ENCODE peak calls at places on chromosomes 7 and 10, in seven cellular contexts. One of them, this sample, is unnamed.

GRCh38 chr7:114953724-114954123 is 31.8 kb downstream of the MDFIC start:
- DNase-seq in neural crest cell: no peak
- DNase-seq in cardiac muscle cell: no peak
- DNase-seq in left ventricle myocardium inferior: no peak
- DNase-seq in HFFc6: no peak
- DNase-seq in heart right ventricle: no peak
- DNase-seq in cardiac fibroblast: no peak
- DNase-seq in this sample: no peak

GRCh38 chr10:43945908-43946307 is 297.2 kb upstream of the ZNF32 start:
- DNase-seq in neural crest cell: no peak
- DNase-seq in cardiac muscle cell: no peak
- DNase-seq in left ventricle myocardium inferior: no peak
- DNase-seq in HFFc6: no peak
- DNase-seq in heart right ventricle: peak
- DNase-seq in cardiac fibroblast: no peak
- DNase-seq in this sample: no peak

GRCh38 chr7:74025146-74025545 is 2.8 kb upstream of the ELN start:
- DNase-seq in neural crest cell: no peak
- DNase-seq in cardiac muscle cell: no peak
- DNase-seq in left ventricle myocardium inferior: no peak
- DNase-seq in HFFc6: no peak
- DNase-seq in heart right ventricle: no peak
- DNase-seq in cardiac fibroblast: no peak
- DNase-seq in this sample: no peak

GRCh38 chr10:14757996-14758395 is 16.7 kb downstream of the FAM107B start:
- DNase-seq in neural crest cell: no peak
- DNase-seq in cardiac muscle cell: no peak
- DNase-seq in left ventricle myocardium inferior: no peak
- DNase-seq in HFFc6: no peak
- DNase-seq in heart right ventricle: no peak
- DNase-seq in cardiac fibroblast: no peak
- DNase-seq in this sample: no peak

GRCh38 chr10:78777466-78778256 is 291.1 kb upstream of the ZMIZ1 start:
- DNase-seq in neural crest cell: no peak
- DNase-seq in cardiac muscle cell: peak
- DNase-seq in left ventricle myocardium inferior: peak
- DNase-seq in HFFc6: peak
- DNase-seq in heart right ventricle: peak
- DNase-seq in cardiac fibroblast: peak
- DNase-seq in this sample: no peak

GRCh38 chr10:4512557-4513286 is 313.3 kb upstream of the AKR1E2 start:
- DNase-seq in neural crest cell: no peak
- DNase-seq in cardiac muscle cell: peak
- DNase-seq in left ventricle myocardium inferior: peak
- DNase-seq in HFFc6: peak
- DNase-seq in heart right ventricle: peak
- DNase-seq in cardiac fibroblast: peak
- DNase-seq in this sample: no peak

GRCh38 chr10:126397640-126398382 is 9.5 kb upstream of the ADAM12 start:
- DNase-seq in neural crest cell: no peak
- DNase-seq in cardiac muscle cell: peak
- DNase-seq in left ventricle myocardium inferior: no peak
- DNase-seq in HFFc6: peak
- DNase-seq in heart right ventricle: no peak
- DNase-seq in cardiac fibroblast: peak
- DNase-seq in this sample: no peak

GRCh38 chr7:80882213-80882801 is 36.5 kb downstream of the SEMA3C start:
- DNase-seq in neural crest cell: no peak
- DNase-seq in cardiac muscle cell: no peak
- DNase-seq in left ventricle myocardium inferior: no peak
- DNase-seq in HFFc6: no peak
- DNase-seq in heart right ventricle: no peak
- DNase-seq in cardiac fibroblast: no peak
- DNase-seq in this sample: no peak

GRCh38 chr10:86779267-86780017 is 23.0 kb downstream of the BMPR1A start:
- DNase-seq in neural crest cell: no peak
- DNase-seq in cardiac muscle cell: peak
- DNase-seq in left ventricle myocardium inferior: no peak
- DNase-seq in HFFc6: peak
- DNase-seq in heart right ventricle: no peak
- DNase-seq in cardiac fibroblast: peak
- DNase-seq in this sample: no peak

GRCh38 chr10:27256790-27257189 is 16.2 kb upstream of the ACBD5 start:
- DNase-seq in neural crest cell: no peak
- DNase-seq in cardiac muscle cell: no peak
- DNase-seq in left ventricle myocardium inferior: no peak
- DNase-seq in HFFc6: no peak
- DNase-seq in heart right ventricle: no peak
- DNase-seq in cardiac fibroblast: no peak
- DNase-seq in this sample: no peak

GRCh38 chr7:2753148-2753547 is 65.1 kb downstream of the AMZ1 start:
- DNase-seq in neural crest cell: no peak
- DNase-seq in cardiac muscle cell: no peak
- DNase-seq in left ventricle myocardium inferior: no peak
- DNase-seq in HFFc6: no peak
- DNase-seq in heart right ventricle: no peak
- DNase-seq in cardiac fibroblast: no peak
- DNase-seq in this sample: no peak

GRCh38 chr7:50348469-50349162 is 44.1 kb downstream of the IKZF1 start:
- DNase-seq in neural crest cell: no peak
- DNase-seq in cardiac muscle cell: no peak
- DNase-seq in left ventricle myocardium inferior: no peak
- DNase-seq in HFFc6: no peak
- DNase-seq in heart right ventricle: no peak
- DNase-seq in cardiac fibroblast: no peak
- DNase-seq in this sample: no peak

GRCh38 chr7:133703547-133703946 is 423.6 kb upstream of the LRGUK start:
- DNase-seq in neural crest cell: no peak
- DNase-seq in cardiac muscle cell: peak
- DNase-seq in left ventricle myocardium inferior: no peak
- DNase-seq in HFFc6: peak
- DNase-seq in heart right ventricle: peak
- DNase-seq in cardiac fibroblast: peak
- DNase-seq in this sample: no peak

GRCh38 chr10:97891497-97892167 is 42.0 kb downstream of the GOLGA7B start:
- DNase-seq in neural crest cell: no peak
- DNase-seq in cardiac muscle cell: no peak
- DNase-seq in left ventricle myocardium inferior: no peak
- DNase-seq in HFFc6: no peak
- DNase-seq in heart right ventricle: no peak
- DNase-seq in cardiac fibroblast: no peak
- DNase-seq in this sample: no peak

GRCh38 chr7:33809218-33809617 is 96.1 kb upstream of the BMPER start:
- DNase-seq in neural crest cell: no peak
- DNase-seq in cardiac muscle cell: peak
- DNase-seq in left ventricle myocardium inferior: no peak
- DNase-seq in HFFc6: no peak
- DNase-seq in heart right ventricle: no peak
- DNase-seq in cardiac fibroblast: peak
- DNase-seq in this sample: no peak

GRCh38 chr7:33806284-33807157 is 98.8 kb upstream of the BMPER start:
- DNase-seq in neural crest cell: no peak
- DNase-seq in cardiac muscle cell: peak
- DNase-seq in left ventricle myocardium inferior: peak
- DNase-seq in HFFc6: no peak
- DNase-seq in heart right ventricle: no peak
- DNase-seq in cardiac fibroblast: peak
- DNase-seq in this sample: no peak

GRCh38 chr7:33805630-33806233 is 99.6 kb upstream of the BMPER start:
- DNase-seq in neural crest cell: no peak
- DNase-seq in cardiac muscle cell: peak
- DNase-seq in left ventricle myocardium inferior: no peak
- DNase-seq in HFFc6: peak
- DNase-seq in heart right ventricle: peak
- DNase-seq in cardiac fibroblast: peak
- DNase-seq in this sample: no peak

GRCh38 chr7:33807158-33807530 is 98.2 kb upstream of the BMPER start:
- DNase-seq in neural crest cell: no peak
- DNase-seq in cardiac muscle cell: no peak
- DNase-seq in left ventricle myocardium inferior: no peak
- DNase-seq in HFFc6: no peak
- DNase-seq in heart right ventricle: no peak
- DNase-seq in cardiac fibroblast: no peak
- DNase-seq in this sample: no peak

GRCh38 chr7:33807779-33808482 is 97.4 kb upstream of the BMPER start:
- DNase-seq in neural crest cell: no peak
- DNase-seq in cardiac muscle cell: peak
- DNase-seq in left ventricle myocardium inferior: no peak
- DNase-seq in HFFc6: peak
- DNase-seq in heart right ventricle: no peak
- DNase-seq in cardiac fibroblast: peak
- DNase-seq in this sample: no peak
- TF ChIP-seq CTCF in neural crest cell: peak
- TF ChIP-seq CTCF in cardiac muscle cell: peak
- TF ChIP-seq CTCF in left ventricle myocardium inferior: peak
- TF ChIP-seq CTCF in HFFc6: peak
- TF ChIP-seq CTCF in heart right ventricle: no peak
- TF ChIP-seq CTCF in cardiac fibroblast: peak
- TF ChIP-seq CTCF in this sample: no peak

GRCh38 chr7:79504607-79505389 is 51.3 kb upstream of the MAGI2 start:
- DNase-seq in neural crest cell: no peak
- DNase-seq in cardiac muscle cell: peak
- DNase-seq in left ventricle myocardium inferior: no peak
- DNase-seq in HFFc6: peak
- DNase-seq in heart right ventricle: no peak
- DNase-seq in cardiac fibroblast: peak
- DNase-seq in this sample: no peak
- TF ChIP-seq CTCF in neural crest cell: no peak
- TF ChIP-seq CTCF in cardiac muscle cell: no peak
- TF ChIP-seq CTCF in left ventricle myocardium inferior: no peak
- TF ChIP-seq CTCF in HFFc6: no peak
- TF ChIP-seq CTCF in heart right ventricle: no peak
- TF ChIP-seq CTCF in cardiac fibroblast: no peak
- TF ChIP-seq CTCF in this sample: no peak

GRCh38 chr7:117385340-117386124 is 41.8 kb downstream of the ASZ1 start:
- DNase-seq in neural crest cell: no peak
- DNase-seq in cardiac muscle cell: peak
- DNase-seq in left ventricle myocardium inferior: no peak
- DNase-seq in HFFc6: no peak
- DNase-seq in heart right ventricle: no peak
- DNase-seq in cardiac fibroblast: peak
- DNase-seq in this sample: no peak
- TF ChIP-seq CTCF in neural crest cell: peak
- TF ChIP-seq CTCF in cardiac muscle cell: peak
- TF ChIP-seq CTCF in left ventricle myocardium inferior: peak
- TF ChIP-seq CTCF in HFFc6: peak
- TF ChIP-seq CTCF in heart right ventricle: peak
- TF ChIP-seq CTCF in cardiac fibroblast: peak
- TF ChIP-seq CTCF in this sample: no peak

GRCh38 chr7:123148813-123149212 is 51.0 kb downstream of the SLC13A1 start:
- DNase-seq in neural crest cell: no peak
- DNase-seq in cardiac muscle cell: no peak
- DNase-seq in left ventricle myocardium inferior: no peak
- DNase-seq in HFFc6: no peak
- DNase-seq in heart right ventricle: no peak
- DNase-seq in cardiac fibroblast: no peak
- DNase-seq in this sample: no peak
- TF ChIP-seq CTCF in neural crest cell: no peak
- TF ChIP-seq CTCF in cardiac muscle cell: no peak
- TF ChIP-seq CTCF in left ventricle myocardium inferior: peak
- TF ChIP-seq CTCF in HFFc6: no peak
- TF ChIP-seq CTCF in heart right ventricle: no peak
- TF ChIP-seq CTCF in cardiac fibroblast: no peak
- TF ChIP-seq CTCF in this sample: no peak

GRCh38 chr10:116737582-116738358 is 4.6 kb downstream of the HSPA12A start:
- DNase-seq in neural crest cell: no peak
- DNase-seq in cardiac muscle cell: no peak
- DNase-seq in left ventricle myocardium inferior: no peak
- DNase-seq in HFFc6: no peak
- DNase-seq in heart right ventricle: no peak
- DNase-seq in cardiac fibroblast: no peak
- DNase-seq in this sample: no peak
- TF ChIP-seq CTCF in neural crest cell: peak
- TF ChIP-seq CTCF in cardiac muscle cell: peak
- TF ChIP-seq CTCF in left ventricle myocardium inferior: peak
- TF ChIP-seq CTCF in HFFc6: peak
- TF ChIP-seq CTCF in heart right ventricle: no peak
- TF ChIP-seq CTCF in cardiac fibroblast: peak
- TF ChIP-seq CTCF in this sample: no peak

GRCh38 chr7:142483659-142484317 is 225.9 kb upstream of the PRSS58 start:
- DNase-seq in neural crest cell: no peak
- DNase-seq in cardiac muscle cell: no peak
- DNase-seq in left ventricle myocardium inferior: no peak
- DNase-seq in HFFc6: no peak
- DNase-seq in heart right ventricle: no peak
- DNase-seq in cardiac fibroblast: no peak
- DNase-seq in this sample: no peak
- TF ChIP-seq CTCF in neural crest cell: peak
- TF ChIP-seq CTCF in cardiac muscle cell: no peak
- TF ChIP-seq CTCF in left ventricle myocardium inferior: no peak
- TF ChIP-seq CTCF in HFFc6: peak
- TF ChIP-seq CTCF in heart right ventricle: no peak
- TF ChIP-seq CTCF in cardiac fibroblast: no peak
- TF ChIP-seq CTCF in this sample: no peak

DNA sequence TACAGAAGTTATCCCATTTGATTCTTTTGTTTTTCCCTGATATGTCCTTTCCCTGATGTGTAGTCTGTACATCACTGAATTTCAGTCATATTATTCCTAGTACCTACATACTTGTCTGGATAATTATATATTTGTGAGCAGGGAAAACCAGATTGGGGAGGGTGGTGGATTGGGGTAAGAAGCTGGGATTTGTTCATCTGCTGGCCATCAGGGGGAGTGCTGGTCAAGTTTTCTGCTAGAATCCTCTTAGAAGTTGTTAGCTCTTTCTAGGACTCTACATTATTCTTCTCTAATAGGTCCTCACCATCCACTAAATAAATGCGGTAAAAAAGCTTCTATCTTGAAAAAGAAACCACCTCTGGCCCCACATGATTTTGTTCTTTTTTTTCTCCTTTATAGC is 232.7 kb upstream of the TAC1 start:
- DNase-seq in neural crest cell: peak
- DNase-seq in cardiac muscle cell: peak
- DNase-seq in left ventricle myocardium inferior: no peak
- DNase-seq in HFFc6: peak
- DNase-seq in heart right ventricle: no peak
- DNase-seq in cardiac fibroblast: peak
- DNase-seq in this sample: no peak
- TF ChIP-seq CTCF in neural crest cell: peak
- TF ChIP-seq CTCF in cardiac muscle cell: peak
- TF ChIP-seq CTCF in left ventricle myocardium inferior: peak
- TF ChIP-seq CTCF in HFFc6: peak
- TF ChIP-seq CTCF in heart right ventricle: peak
- TF ChIP-seq CTCF in cardiac fibroblast: peak
- TF ChIP-seq CTCF in this sample: no peak

GRCh38 chr7:29946428-29947186 is 43.0 kb downstream of the SCRN1 start:
- DNase-seq in neural crest cell: no peak
- DNase-seq in cardiac muscle cell: peak
- DNase-seq in left ventricle myocardium inferior: peak
- DNase-seq in HFFc6: peak
- DNase-seq in heart right ventricle: peak
- DNase-seq in cardiac fibroblast: peak
- DNase-seq in this sample: no peak
- TF ChIP-seq CTCF in neural crest cell: peak
- TF ChIP-seq CTCF in cardiac muscle cell: peak
- TF ChIP-seq CTCF in left ventricle myocardium inferior: peak
- TF ChIP-seq CTCF in HFFc6: peak
- TF ChIP-seq CTCF in heart right ventricle: peak
- TF ChIP-seq CTCF in cardiac fibroblast: peak
- TF ChIP-seq CTCF in this sample: no peak

DNA sequence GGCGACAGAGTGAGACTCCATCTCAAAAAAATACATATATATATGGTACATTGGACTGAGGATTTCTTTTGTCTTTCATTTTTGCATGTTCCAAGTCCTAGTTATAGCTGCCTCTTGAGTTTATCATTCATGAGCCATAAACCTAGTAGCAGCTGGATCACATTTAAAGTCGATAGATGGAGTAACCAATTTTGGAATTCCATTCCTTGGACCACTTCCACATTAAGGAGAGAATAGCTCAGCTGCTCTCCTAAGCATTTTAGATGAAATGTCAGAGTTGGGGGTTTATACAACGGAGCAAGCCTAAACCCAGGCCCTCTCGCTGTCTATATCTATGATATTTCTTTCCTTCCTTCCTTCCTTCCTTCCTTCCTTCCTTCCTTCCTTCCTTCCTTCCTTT is 141.2 kb downstream of the LYZL1 start:
- DNase-seq in neural crest cell: no peak
- DNase-seq in cardiac muscle cell: peak
- DNase-seq in left ventricle myocardium inferior: no peak
- DNase-seq in HFFc6: no peak
- DNase-seq in heart right ventricle: no peak
- DNase-seq in cardiac fibroblast: no peak
- DNase-seq in this sample: no peak
- TF ChIP-seq CTCF in neural crest cell: no peak
- TF ChIP-seq CTCF in cardiac muscle cell: no peak
- TF ChIP-seq CTCF in left ventricle myocardium inferior: no peak
- TF ChIP-seq CTCF in HFFc6: no peak
- TF ChIP-seq CTCF in heart right ventricle: no peak
- TF ChIP-seq CTCF in cardiac fibroblast: no peak
- TF ChIP-seq CTCF in this sample: no peak

This sample was measured in natural killer cell.